ENCODE peak calls at places on chromosomes 13 and 19, in six cellular contexts. Y is H54; E is stimulated activated CD8-positive, alpha-beta memory T cell treated with anti-CD3 and anti-CD28 coated beads, Interleukin-15, amount 100 ng/mL, for 4 hours; B is left ventricle myocardium superior; M is NCI-H1436; K is DMS79. H is an unnamed sample.

GRCh38 chr13:38346764-38347163 is 2.9 kb upstream of the UFM1 start:
- DNase-seq in M (no peak), K (no peak), Y (no peak), E (no peak), B (no peak), H (no peak)

GRCh38 chr19:18401580-18402112 is 4.2 kb upstream of the LRRC25 start:
- DNase-seq in M (no peak), B (peak), K (no peak), E (no peak), Y (no peak), H (no peak)

GRCh38 chr19:49470615-49470978 is 3.4 kb upstream of the FLT3LG start:
- DNase-seq in Y (no peak), K (no peak), E (no peak), M (no peak), B (no peak), H (no peak)

GRCh38 chr19:8552810-8553209 is 24.4 kb downstream of the MYO1F start:
- DNase-seq in M (no peak), K (peak), Y (peak), E (no peak), B (no peak), H (no peak)

GRCh38 chr13:37648604-37649003 is 50.0 kb upstream of the POSTN start:
- DNase-seq in E (no peak), M (no peak), K (no peak), B (no peak), Y (no peak), H (no peak)

GRCh38 chr13:112879283-112879833 is 89.7 kb upstream of the MCF2L start:
- DNase-seq in B (peak), Y (no peak), E (no peak), K (no peak), M (no peak), H (no peak)

GRCh38 chr19:18802354-18802753 is 11.2 kb upstream of the COMP start:
- DNase-seq in M (peak), K (no peak), B (no peak), Y (no peak), E (no peak), H (no peak)

GRCh38 chr19:16118489-16119033 is 6.9 kb downstream of the RAB8A start:
- DNase-seq in E (no peak), Y (no peak), M (no peak), B (peak), K (no peak), H (no peak)

GRCh38 chr13:90293793-90294361 is 1053.6 kb upstream of the MIR17HG start:
- DNase-seq in B (no peak), M (no peak), E (no peak), Y (no peak), K (no peak), H (no peak)

GRCh38 chr13:83780201-83780600 is 102.1 kb downstream of the SLITRK1 start:
- DNase-seq in M (no peak), E (no peak), K (no peak), Y (no peak), B (no peak), H (no peak)

GRCh38 chr13:33204130-33204927 is 81.2 kb downstream of the STARD13 start:
- DNase-seq in Y (no peak), E (no peak), B (peak), M (no peak), K (no peak), H (no peak)

GRCh38 chr19:18613589-18614234 is 1.0 kb downstream of the TMEM59L start:
- DNase-seq in E (no peak), M (no peak), K (no peak), Y (no peak), B (no peak), H (no peak)

GRCh38 chr19:7772752-7773291 is 9.8 kb downstream of the CLEC4M start:
- DNase-seq in M (no peak), E (peak), Y (no peak), K (no peak), B (no peak), H (no peak)

GRCh38 chr19:14035706-14036105 is 4.1 kb downstream of the IL27RA start:
- DNase-seq in K (no peak), B (no peak), Y (no peak), E (no peak), M (no peak), H (no peak)

GRCh38 chr13:51453308-51453958 is 597 bp upstream of the INTS6 start:
- DNase-seq in B (peak), E (peak), Y (peak), K (peak), M (peak), H (peak)

GRCh38 chr19:5171711-5172110 is 168.9 kb downstream of the PTPRS start:
- DNase-seq in K (no peak), Y (no peak), E (no peak), M (no peak), B (no peak), H (no peak)

GRCh38 chr19:19538077-19538764 is at the start of gene CILP2:
- DNase-seq in B (peak), E (no peak), M (peak), K (peak), Y (no peak), H (no peak)

GRCh38 chr19:14375055-14375581 is 6.1 kb upstream of the ADGRE5 start:
- DNase-seq in Y (no peak), K (no peak), M (no peak), B (peak), E (peak), H (no peak)

GRCh38 chr19:8257052-8257443 is 47.9 kb downstream of the CERS4 start:
- DNase-seq in K (no peak), E (no peak), Y (no peak), M (no peak), B (no peak), H (no peak)

GRCh38 chr19:18443406-18443805 is 5.5 kb upstream of the ISYNA1 start:
- DNase-seq in B (no peak), K (no peak), Y (no peak), M (no peak), E (no peak), H (no peak)

GRCh38 chr13:42747399-42747873 is 33.9 kb upstream of the FAM216B start:
- DNase-seq in Y (no peak), B (no peak), M (peak), E (no peak), K (no peak), H (no peak)